ENCODE peak calls at places on chromosomes 3 and 15, in nine cellular contexts. V, B, T, K, H, P, S, U and Y are unnamed samples.

GRCh38 chr3:151864423-151865101 is 8.9 kb upstream of the SUCNR1 start:
- DNase-seq in B (no peak), S (peak; percentile 62), U (peak; percentile 30), V (no peak), H (peak; percentile 89), P (no peak), K (no peak), T (no peak), Y (no peak)

GRCh38 chr15:74902295-74903075 is 4.2 kb downstream of the FAM219B start:
- DNase-seq in P (no peak), B (no peak), H (no peak), T (no peak), U (no peak), V (no peak), K (no peak), S (no peak), Y (no peak)

GRCh38 chr3:14946749-14947104 is 656 bp upstream of the NR2C2 start:
- DNase-seq in B (no peak), K (no peak), S (no peak), H (no peak), T (no peak), V (no peak), U (no peak), P (no peak), Y (no peak)

GRCh38 chr3:64454179-64454578 is 228.9 kb upstream of the PRICKLE2 start:
- DNase-seq in U (no peak), B (no peak), H (peak; percentile 85), V (no peak), K (no peak), T (no peak), P (no peak), S (no peak), Y (no peak)

GRCh38 chr15:77030928-77031375 is 36.0 kb downstream of the PSTPIP1 start:
- DNase-seq in H (no peak), B (no peak), S (no peak), K (peak; percentile 30), P (no peak), V (no peak), T (peak; percentile 8), U (no peak), Y (peak; percentile 16)

GRCh38 chr3:133572158-133573053 is 1.1 kb upstream of the CDV3 start:
- DNase-seq in H (peak; percentile 58), S (peak; percentile 8), K (peak; percentile 38), U (no peak), T (no peak), B (no peak), P (peak; percentile 82), V (no peak), Y (no peak)

GRCh38 chr3:55370272-55370671 is 116.8 kb downstream of the WNT5A start:
- DNase-seq in V (no peak), B (no peak), H (no peak), K (no peak), T (no peak), P (no peak), S (no peak), U (no peak), Y (no peak)

GRCh38 chr3:189622629-189623028 is 8.6 kb upstream of the TP63 start:
- DNase-seq in B (no peak), K (no peak), U (no peak), P (no peak), H (no peak), T (no peak), V (no peak), S (no peak), Y (no peak)

GRCh38 chr3:12603969-12604368 is 47.1 kb downstream of the MKRN2 start:
- DNase-seq in V (no peak), H (no peak), T (no peak), S (no peak), K (no peak), U (no peak), B (no peak), P (no peak), Y (no peak)

GRCh38 chr3:172329070-172329469 is 119.2 kb downstream of the GHSR start:
- DNase-seq in K (no peak), S (no peak), T (no peak), V (no peak), B (no peak), U (no peak), H (no peak), P (no peak), Y (no peak)

GRCh38 chr3:4821975-4822374 is 157.3 kb upstream of the BHLHE40 start:
- DNase-seq in P (no peak), V (no peak), T (no peak), K (peak; percentile 61), H (no peak), U (no peak), S (no peak), B (no peak), Y (peak; percentile 43)

GRCh38 chr15:59972241-59972640 is 31.9 kb upstream of the FOXB1 start:
- DNase-seq in S (no peak), U (no peak), B (no peak), K (no peak), H (no peak), T (no peak), P (no peak), V (no peak), Y (no peak)

GRCh38 chr3:183210862-183211341 is 42.2 kb upstream of the B3GNT5 start:
- DNase-seq in S (no peak), P (no peak), H (no peak), T (no peak), U (no peak), K (no peak), B (no peak), V (no peak), Y (no peak)

GRCh38 chr3:9852528-9852927 is 8.7 kb upstream of the RPUSD3 start:
- DNase-seq in U (no peak), V (no peak), S (no peak), K (no peak), B (no peak), H (no peak), T (no peak), P (no peak), Y (no peak)

GRCh38 chr3:150905339-150905738 is at the start of gene MINDY4B:
- DNase-seq in S (no peak), H (no peak), T (no peak), U (no peak), K (no peak), P (no peak), V (no peak), B (no peak), Y (no peak)

GRCh38 chr15:22919171-22919570 is 61.0 kb downstream of the CYFIP1 start:
- DNase-seq in K (no peak), B (no peak), V (no peak), U (no peak), P (no peak), T (no peak), H (no peak), S (no peak), Y (no peak)

GRCh38 chr15:90106522-90107117 is 4.4 kb upstream of the IDH2 start:
- DNase-seq in H (peak; percentile 54), V (no peak), K (no peak), S (peak; percentile 68), T (peak; percentile 82), U (no peak), B (no peak), P (no peak), Y (no peak)

GRCh38 chr3:129783470-129783869 is 110.0 kb downstream of the TMCC1 start:
- DNase-seq in B (no peak), H (no peak), V (no peak), P (no peak), K (no peak), U (no peak), T (no peak), S (no peak), Y (no peak)

GRCh38 chr15:93312891-93313486 is 224.0 kb upstream of the RGMA start:
- DNase-seq in P (no peak), V (no peak), B (no peak), H (no peak), K (no peak), T (no peak), S (no peak), U (no peak), Y (no peak)

GRCh38 chr15:78751602-78751979 is 59.7 kb downstream of the ADAMTS7 start:
- DNase-seq in K (peak; percentile 21), T (no peak), H (no peak), B (peak; percentile 19), S (no peak), V (no peak), U (no peak), P (no peak), Y (no peak)

DNA sequence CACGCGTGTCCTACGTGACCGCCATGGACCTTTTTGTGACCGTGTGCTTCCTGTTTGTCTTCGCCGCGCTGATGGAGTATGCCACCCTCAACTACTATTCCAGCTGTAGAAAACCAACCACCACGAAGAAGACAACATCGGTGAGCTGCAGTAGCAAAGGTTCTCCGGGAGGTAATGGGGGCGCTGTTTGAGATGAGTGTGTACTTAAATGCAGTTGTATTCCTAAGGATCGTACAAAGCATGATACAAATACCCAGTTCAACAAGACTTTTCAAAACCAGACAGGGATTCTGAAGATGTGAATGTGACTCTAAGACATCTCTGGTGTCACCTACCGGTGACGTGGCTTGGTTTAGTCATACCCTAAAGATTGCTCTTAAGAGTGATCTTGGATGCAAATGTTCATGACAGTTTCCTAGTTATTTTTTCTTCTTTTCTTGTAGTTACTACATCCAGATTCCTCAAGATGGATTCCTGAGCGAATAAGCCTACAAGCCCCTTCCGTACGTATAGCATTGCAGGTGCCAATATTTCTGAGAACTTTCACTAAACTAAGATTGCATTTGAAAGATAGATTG is 556.6 kb downstream of the GABRG3 start:
- DNase-seq in S (no peak), P (no peak), V (no peak), B (no peak), H (no peak), U (no peak), T (no peak), K (no peak), Y (no peak)
- TF ChIP-seq CTCF in S (no peak), P (no peak), V (no peak), B (no peak), H (no peak), U (no peak), T (peak; percentile 17), K (no peak), Y (no peak)

GRCh38 chr15:45731331-45731730 is 96.5 kb downstream of the SQOR start:
- DNase-seq in B (no peak), P (no peak), V (no peak), H (no peak), T (no peak), S (no peak), U (no peak), K (no peak), Y (no peak)
- H3K4me3 ChIP-seq in B (no peak overlapping the region), P (no peak overlapping the region), V (no peak overlapping the region), H (no peak overlapping the region), T (no peak overlapping the region), S (no peak overlapping the region), U (no peak overlapping the region), K (no peak overlapping the region), Y (no peak overlapping the region)

GRCh38 chr15:27175479-27176153 is 204.6 kb downstream of the GABRG3 start:
- DNase-seq in B (no peak), T (no peak), H (no peak), K (no peak), U (no peak), V (no peak), P (no peak), S (no peak), Y (no peak)
- TF ChIP-seq CTCF in B (no peak), T (no peak), H (no peak), K (no peak), U (no peak), V (no peak), P (no peak), S (no peak), Y (no peak)

GRCh38 chr15:50289749-50290148 is 24.2 kb upstream of the HDC start:
- DNase-seq in H (no peak), P (no peak), T (no peak), S (no peak), B (no peak), U (no peak), K (no peak), V (no peak), Y (no peak)

GRCh38 chr15:50287324-50288116 is 22.0 kb upstream of the HDC start:
- DNase-seq in B (no peak), K (no peak), H (no peak), V (no peak), P (no peak), U (no peak), T (no peak), S (no peak), Y (no peak)
- H3K4me3 ChIP-seq in B (no peak overlapping the region), K (no peak overlapping the region), H (no peak overlapping the region), V (no peak overlapping the region), P (no peak overlapping the region), U (no peak overlapping the region), T (no peak overlapping the region), S (no peak overlapping the region), Y (no peak overlapping the region)